ENCODE peak calls at places on chromosomes 11 and 22, in eight cellular contexts. One of them, this sample, is unnamed.
A peak's percentile ranks its signal among the peaks of the same experiment; 100 is the strongest.

GRCh38 chr11:13343931-13344717 is 66.5 kb downstream of the BMAL1 start:
- DNase-seq in IMR-90: peak; percentile 79
- DNase-seq in WTC11: peak; percentile 75
- DNase-seq in A549: peak; percentile 80
- DNase-seq in SK-N-SH: peak; percentile 73
- DNase-seq in K562: peak; percentile 63
- DNase-seq in H1: peak; percentile 82
- DNase-seq in GM12878: no peak
- DNase-seq in this sample: peak; percentile 64

GRCh38 chr22:38766076-38766777 is 10.4 kb upstream of the SUN2 start:
- DNase-seq in IMR-90: peak; percentile 64
- DNase-seq in WTC11: peak; percentile 84
- DNase-seq in A549: peak; percentile 82
- DNase-seq in SK-N-SH: peak; percentile 77
- DNase-seq in K562: peak; percentile 46
- DNase-seq in H1: peak; percentile 89
- DNase-seq in GM12878: no peak
- DNase-seq in this sample: peak; percentile 74

GRCh38 chr11:35166369-35167360 is 27.7 kb downstream of the CD44 start:
- DNase-seq in IMR-90: peak; percentile 93
- DNase-seq in WTC11: no peak
- DNase-seq in A549: peak; percentile 73
- DNase-seq in SK-N-SH: no peak
- DNase-seq in K562: no peak
- DNase-seq in H1: no peak
- DNase-seq in GM12878: no peak
- DNase-seq in this sample: no peak

GRCh38 chr22:39254789-39255298 is 10.1 kb upstream of the PDGFB start:
- DNase-seq in IMR-90: peak; percentile 79
- DNase-seq in WTC11: no peak
- DNase-seq in A549: peak; percentile 48
- DNase-seq in SK-N-SH: no peak
- DNase-seq in K562: no peak
- DNase-seq in H1: no peak
- DNase-seq in GM12878: peak; percentile 41
- DNase-seq in this sample: no peak

GRCh38 chr11:26078217-26078821 is 253.6 kb upstream of the ANO3 start:
- DNase-seq in IMR-90: peak; percentile 34
- DNase-seq in WTC11: no peak
- DNase-seq in A549: no peak
- DNase-seq in SK-N-SH: no peak
- DNase-seq in K562: no peak
- DNase-seq in H1: no peak
- DNase-seq in GM12878: no peak
- DNase-seq in this sample: no peak

GRCh38 chr11:83480251-83480650 is 194.1 kb upstream of the CCDC90B start:
- DNase-seq in IMR-90: no peak
- DNase-seq in WTC11: no peak
- DNase-seq in A549: no peak
- DNase-seq in SK-N-SH: no peak
- DNase-seq in K562: no peak
- DNase-seq in H1: no peak
- DNase-seq in GM12878: no peak
- DNase-seq in this sample: no peak

GRCh38 chr11:44814881-44815592 is 88.3 kb downstream of the TSPAN18 start:
- DNase-seq in IMR-90: peak; percentile 35
- DNase-seq in WTC11: no peak
- DNase-seq in A549: no peak
- DNase-seq in SK-N-SH: no peak
- DNase-seq in K562: no peak
- DNase-seq in H1: no peak
- DNase-seq in GM12878: no peak
- DNase-seq in this sample: no peak

GRCh38 chr22:44765571-44766285 is 13.4 kb downstream of the ARHGAP8 start:
- DNase-seq in IMR-90: no peak
- DNase-seq in WTC11: no peak
- DNase-seq in A549: no peak
- DNase-seq in SK-N-SH: no peak
- DNase-seq in K562: no peak
- DNase-seq in H1: no peak
- DNase-seq in GM12878: no peak
- DNase-seq in this sample: no peak

GRCh38 chr11:73950869-73951710 is at the start of gene DNAJB13:
- DNase-seq in IMR-90: peak; percentile 60
- DNase-seq in WTC11: peak; percentile 75
- DNase-seq in A549: peak; percentile 67
- DNase-seq in SK-N-SH: peak; percentile 72
- DNase-seq in K562: peak; percentile 82
- DNase-seq in H1: peak; percentile 86
- DNase-seq in GM12878: peak; percentile 23
- DNase-seq in this sample: peak; percentile 77

GRCh38 chr11:96052921-96053631 is 129.2 kb upstream of the MTMR2 start:
- DNase-seq in IMR-90: peak; percentile 62
- DNase-seq in WTC11: no peak
- DNase-seq in A549: no peak
- DNase-seq in SK-N-SH: no peak
- DNase-seq in K562: no peak
- DNase-seq in H1: no peak
- DNase-seq in GM12878: peak; percentile 53
- DNase-seq in this sample: no peak

GRCh38 chr22:38657248-38657909 is 941 bp downstream of the CBY1 start:
- DNase-seq in IMR-90: no peak
- DNase-seq in WTC11: peak; percentile 32
- DNase-seq in A549: no peak
- DNase-seq in SK-N-SH: peak; percentile 31
- DNase-seq in K562: no peak
- DNase-seq in H1: peak; percentile 49
- DNase-seq in GM12878: no peak
- DNase-seq in this sample: peak; percentile 13

GRCh38 chr22:26718905-26719304 is 61.5 kb downstream of the MIAT start:
- DNase-seq in IMR-90: peak; percentile 91
- DNase-seq in WTC11: no peak
- DNase-seq in A549: peak; percentile 73
- DNase-seq in SK-N-SH: no peak
- DNase-seq in K562: no peak
- DNase-seq in H1: no peak
- DNase-seq in GM12878: no peak
- DNase-seq in this sample: no peak

DNA sequence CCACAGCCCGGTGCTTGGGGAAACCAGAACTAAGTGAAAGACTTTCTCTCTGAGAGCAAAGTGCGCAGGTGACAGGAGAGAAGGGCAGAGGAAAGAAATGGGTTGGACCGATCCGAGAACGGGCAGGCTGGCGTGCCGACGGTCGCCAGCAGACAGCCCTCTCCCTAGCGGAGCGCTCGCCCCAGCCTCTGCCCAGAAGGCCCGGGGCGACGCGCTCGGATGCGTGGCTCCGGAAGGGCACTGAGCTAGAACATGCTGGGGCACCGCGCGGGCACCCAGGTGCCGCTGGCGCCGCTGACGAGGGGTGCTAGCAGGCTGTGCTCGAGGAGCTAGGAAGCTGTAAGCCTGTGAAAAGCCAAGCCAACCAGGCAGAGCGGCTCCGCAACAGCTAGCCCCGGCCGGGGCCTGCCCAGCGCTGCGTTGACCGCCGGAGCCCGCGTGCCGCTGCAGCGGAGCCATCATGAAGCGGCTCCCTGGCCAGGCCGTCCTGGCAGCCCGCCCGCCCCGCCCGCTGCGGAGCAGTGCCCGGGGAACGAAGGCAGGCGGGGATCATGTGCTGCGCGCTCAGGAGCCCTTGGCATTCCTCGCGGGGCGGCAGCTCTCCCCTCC is 22.1 kb upstream of the RRAS2 start:
- DNase-seq in IMR-90: peak; percentile 36
- DNase-seq in WTC11: peak; percentile 69
- DNase-seq in A549: peak; percentile 58
- DNase-seq in SK-N-SH: peak; percentile 92
- DNase-seq in K562: no peak
- DNase-seq in H1: peak; percentile 81
- DNase-seq in GM12878: no peak
- DNase-seq in this sample: peak; percentile 22
- TF ChIP-seq USF2 in IMR-90: no peak
- TF ChIP-seq USF2 in WTC11: peak; percentile 48
- TF ChIP-seq USF2 in A549: no peak
- TF ChIP-seq USF2 in SK-N-SH: no peak
- TF ChIP-seq USF2 in K562: no peak
- TF ChIP-seq USF2 in H1: peak; percentile 25
- TF ChIP-seq USF2 in GM12878: no peak
- TF ChIP-seq USF2 in this sample: no peak

GRCh38 chr11:62141111-62142042 is 17.6 kb downstream of the INCENP start:
- DNase-seq in IMR-90: no peak
- DNase-seq in WTC11: no peak
- DNase-seq in A549: no peak
- DNase-seq in SK-N-SH: peak; percentile 8
- DNase-seq in K562: no peak
- DNase-seq in H1: no peak
- DNase-seq in GM12878: no peak
- DNase-seq in this sample: no peak
- TF ChIP-seq USF2 in IMR-90: no peak
- TF ChIP-seq USF2 in WTC11: no peak
- TF ChIP-seq USF2 in A549: no peak
- TF ChIP-seq USF2 in SK-N-SH: no peak
- TF ChIP-seq USF2 in K562: no peak
- TF ChIP-seq USF2 in H1: no peak
- TF ChIP-seq USF2 in GM12878: no peak
- TF ChIP-seq USF2 in this sample: no peak

DNA sequence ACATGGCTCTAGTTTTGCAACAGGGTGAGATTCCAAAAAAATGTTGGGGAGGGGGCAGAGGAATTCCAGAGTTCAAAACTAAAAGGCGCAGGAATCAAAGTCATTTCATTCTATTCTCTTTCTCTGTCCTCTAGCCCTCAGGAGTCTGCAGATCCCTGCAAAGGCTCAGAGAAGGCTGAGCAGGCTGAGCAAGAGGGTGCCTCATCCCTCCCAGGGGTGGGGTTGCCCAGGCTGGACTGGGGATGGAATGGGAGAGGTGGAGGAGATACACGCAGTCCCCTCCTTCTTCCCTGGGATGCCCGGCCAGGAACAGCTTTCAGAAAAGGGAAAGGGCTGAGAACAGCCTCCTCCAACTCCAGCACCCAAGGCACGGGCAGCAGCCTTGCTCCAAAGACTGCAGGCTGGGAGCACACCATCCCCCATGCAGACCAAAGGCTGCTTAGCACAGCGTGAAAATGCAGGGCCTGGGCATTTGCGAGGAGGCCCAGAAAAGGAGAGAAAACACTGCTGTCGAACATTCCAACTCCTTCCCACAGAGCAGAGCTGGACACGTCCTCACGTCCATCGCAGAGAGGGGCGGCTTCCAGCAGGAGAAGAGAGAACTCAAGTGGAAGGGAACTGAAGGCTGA is 51.8 kb downstream of the MN1 start:
- DNase-seq in IMR-90: peak; percentile 13
- DNase-seq in WTC11: peak; percentile 31
- DNase-seq in A549: no peak
- DNase-seq in SK-N-SH: no peak
- DNase-seq in K562: no peak
- DNase-seq in H1: no peak
- DNase-seq in GM12878: no peak
- DNase-seq in this sample: no peak
- TF ChIP-seq USF2 in IMR-90: no peak
- TF ChIP-seq USF2 in WTC11: no peak
- TF ChIP-seq USF2 in A549: no peak
- TF ChIP-seq USF2 in SK-N-SH: no peak
- TF ChIP-seq USF2 in K562: no peak
- TF ChIP-seq USF2 in H1: no peak
- TF ChIP-seq USF2 in GM12878: no peak
- TF ChIP-seq USF2 in this sample: no peak

GRCh38 chr22:28988455-28988854 is 73.2 kb downstream of the C22orf31 start:
- DNase-seq in IMR-90: no peak
- DNase-seq in WTC11: no peak
- DNase-seq in A549: no peak
- DNase-seq in SK-N-SH: no peak
- DNase-seq in K562: no peak
- DNase-seq in H1: no peak
- DNase-seq in GM12878: no peak
- DNase-seq in this sample: no peak

GRCh38 chr22:28989484-28989883 is 72.1 kb downstream of the C22orf31 start:
- DNase-seq in IMR-90: no peak
- DNase-seq in WTC11: no peak
- DNase-seq in A549: no peak
- DNase-seq in SK-N-SH: no peak
- DNase-seq in K562: no peak
- DNase-seq in H1: no peak
- DNase-seq in GM12878: no peak
- DNase-seq in this sample: no peak

GRCh38 chr22:28986366-28986765 is 75.3 kb downstream of the C22orf31 start:
- DNase-seq in IMR-90: no peak
- DNase-seq in WTC11: no peak
- DNase-seq in A549: no peak
- DNase-seq in SK-N-SH: no peak
- DNase-seq in K562: no peak
- DNase-seq in H1: no peak
- DNase-seq in GM12878: no peak
- DNase-seq in this sample: peak; percentile 35

GRCh38 chr22:28989912-28990311 is 71.7 kb downstream of the C22orf31 start:
- DNase-seq in IMR-90: no peak
- DNase-seq in WTC11: no peak
- DNase-seq in A549: no peak
- DNase-seq in SK-N-SH: no peak
- DNase-seq in K562: no peak
- DNase-seq in H1: no peak
- DNase-seq in GM12878: no peak
- DNase-seq in this sample: no peak

DNA sequence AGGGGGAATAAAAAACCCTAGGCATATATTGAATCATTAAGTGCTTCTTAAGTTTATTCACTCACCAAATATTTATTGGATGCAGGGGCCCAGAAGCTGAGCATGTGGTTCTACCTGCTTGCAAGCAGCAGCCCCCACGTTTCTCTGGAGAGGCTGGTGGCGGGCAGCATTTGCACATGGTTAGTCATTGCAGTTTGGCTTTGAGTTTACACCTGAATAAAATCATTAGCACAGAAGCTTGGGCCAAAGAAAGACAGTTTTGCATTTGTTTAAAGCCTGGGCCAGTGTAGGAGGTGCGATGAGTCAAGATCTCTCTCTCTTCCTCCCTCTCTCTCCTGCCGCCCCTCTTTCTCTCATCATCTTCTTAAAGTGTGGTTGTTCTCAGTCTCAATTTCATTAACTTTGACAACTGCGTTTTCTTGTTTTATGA is 72.6 kb downstream of the C22orf31 start:
- DNase-seq in IMR-90: no peak
- DNase-seq in WTC11: peak; percentile 41
- DNase-seq in A549: no peak
- DNase-seq in SK-N-SH: no peak
- DNase-seq in K562: no peak
- DNase-seq in H1: no peak
- DNase-seq in GM12878: no peak
- DNase-seq in this sample: no peak
- TF ChIP-seq USF2 in IMR-90: no peak
- TF ChIP-seq USF2 in WTC11: no peak
- TF ChIP-seq USF2 in A549: no peak
- TF ChIP-seq USF2 in SK-N-SH: no peak
- TF ChIP-seq USF2 in K562: no peak
- TF ChIP-seq USF2 in H1: no peak
- TF ChIP-seq USF2 in GM12878: no peak
- TF ChIP-seq USF2 in this sample: no peak

This sample was measured in HepG2.